ENCODE peak calls at places on chromosomes 4 and X, in ten cellular contexts. One of them, this sample, is unnamed.

GRCh38 chrX:155577682-155578081 is 35.1 kb downstream of the TMLHE start:
- ATAC-seq in GM12878: peak; percentile 89
- ATAC-seq in K562: no peak
- ATAC-seq in activated CD8-positive, alpha-beta T cell treated with anti-CD3 and anti-CD28 coated beads, Interleukin-2, amount 10 ng/mL, durations not matched to agents 7 days and 5 days: peak; percentile 65
- ATAC-seq in T-helper 17 cell: no peak
- ATAC-seq in left cardiac atrium: no peak
- ATAC-seq in gastroesophageal sphincter: no peak
- ATAC-seq in activated T-cell treated with anti-CD3 and anti-CD28 coated beads, Interleukin-2, amount 50 U/mL, for 72 hours: peak; percentile 33
- ATAC-seq in activated naive CD8-positive, alpha-beta T cell treated with anti-CD3 and anti-CD28 coated beads, Interleukin-2, amount 10 ng/mL, durations not matched to agents 7 days and 5 days: peak; percentile 67
- ATAC-seq in stimulated activated naive B cell treated with anti-CD40 and anti-IgM and Interleukin-4, amounts not matched to agents 10 μg/mL and 1 μg/mL and 100 μg/mL, for 72 hours: no peak
- ATAC-seq in this sample: no peak

GRCh38 chr4:80540785-80541469 is 205.4 kb downstream of the CFAP299 start:
- ATAC-seq in GM12878: peak; percentile 95
- ATAC-seq in K562: no peak
- ATAC-seq in activated CD8-positive, alpha-beta T cell treated with anti-CD3 and anti-CD28 coated beads, Interleukin-2, amount 10 ng/mL, durations not matched to agents 7 days and 5 days: no peak
- ATAC-seq in T-helper 17 cell: peak; percentile 76
- ATAC-seq in left cardiac atrium: no peak
- ATAC-seq in gastroesophageal sphincter: no peak
- ATAC-seq in activated T-cell treated with anti-CD3 and anti-CD28 coated beads, Interleukin-2, amount 50 U/mL, for 72 hours: peak; percentile 84
- ATAC-seq in activated naive CD8-positive, alpha-beta T cell treated with anti-CD3 and anti-CD28 coated beads, Interleukin-2, amount 10 ng/mL, durations not matched to agents 7 days and 5 days: peak; percentile 61
- ATAC-seq in stimulated activated naive B cell treated with anti-CD40 and anti-IgM and Interleukin-4, amounts not matched to agents 10 μg/mL and 1 μg/mL and 100 μg/mL, for 72 hours: peak; percentile 97
- ATAC-seq in this sample: peak; percentile 81

GRCh38 chr4:15202481-15202880 is 200.2 kb downstream of the CPEB2 start:
- ATAC-seq in GM12878: no peak
- ATAC-seq in K562: no peak
- ATAC-seq in activated CD8-positive, alpha-beta T cell treated with anti-CD3 and anti-CD28 coated beads, Interleukin-2, amount 10 ng/mL, durations not matched to agents 7 days and 5 days: no peak
- ATAC-seq in T-helper 17 cell: no peak
- ATAC-seq in left cardiac atrium: no peak
- ATAC-seq in gastroesophageal sphincter: no peak
- ATAC-seq in activated T-cell treated with anti-CD3 and anti-CD28 coated beads, Interleukin-2, amount 50 U/mL, for 72 hours: no peak
- ATAC-seq in activated naive CD8-positive, alpha-beta T cell treated with anti-CD3 and anti-CD28 coated beads, Interleukin-2, amount 10 ng/mL, durations not matched to agents 7 days and 5 days: no peak
- ATAC-seq in stimulated activated naive B cell treated with anti-CD40 and anti-IgM and Interleukin-4, amounts not matched to agents 10 μg/mL and 1 μg/mL and 100 μg/mL, for 72 hours: no peak
- ATAC-seq in this sample: no peak

GRCh38 chr4:76984127-76984526 is 34.6 kb downstream of the SEPTIN11 start:
- ATAC-seq in GM12878: peak; percentile 83
- ATAC-seq in K562: peak; percentile 56
- ATAC-seq in activated CD8-positive, alpha-beta T cell treated with anti-CD3 and anti-CD28 coated beads, Interleukin-2, amount 10 ng/mL, durations not matched to agents 7 days and 5 days: peak; percentile 27
- ATAC-seq in T-helper 17 cell: peak; percentile 67
- ATAC-seq in left cardiac atrium: no peak
- ATAC-seq in gastroesophageal sphincter: peak; percentile 17
- ATAC-seq in activated T-cell treated with anti-CD3 and anti-CD28 coated beads, Interleukin-2, amount 50 U/mL, for 72 hours: no peak
- ATAC-seq in activated naive CD8-positive, alpha-beta T cell treated with anti-CD3 and anti-CD28 coated beads, Interleukin-2, amount 10 ng/mL, durations not matched to agents 7 days and 5 days: peak; percentile 62
- ATAC-seq in stimulated activated naive B cell treated with anti-CD40 and anti-IgM and Interleukin-4, amounts not matched to agents 10 μg/mL and 1 μg/mL and 100 μg/mL, for 72 hours: no peak
- ATAC-seq in this sample: no peak

GRCh38 chr4:94575652-94576051 is 123.9 kb downstream of the PDLIM5 start:
- ATAC-seq in GM12878: no peak
- ATAC-seq in K562: no peak
- ATAC-seq in activated CD8-positive, alpha-beta T cell treated with anti-CD3 and anti-CD28 coated beads, Interleukin-2, amount 10 ng/mL, durations not matched to agents 7 days and 5 days: no peak
- ATAC-seq in T-helper 17 cell: no peak
- ATAC-seq in left cardiac atrium: peak; percentile 58
- ATAC-seq in gastroesophageal sphincter: no peak
- ATAC-seq in activated T-cell treated with anti-CD3 and anti-CD28 coated beads, Interleukin-2, amount 50 U/mL, for 72 hours: no peak
- ATAC-seq in activated naive CD8-positive, alpha-beta T cell treated with anti-CD3 and anti-CD28 coated beads, Interleukin-2, amount 10 ng/mL, durations not matched to agents 7 days and 5 days: no peak
- ATAC-seq in stimulated activated naive B cell treated with anti-CD40 and anti-IgM and Interleukin-4, amounts not matched to agents 10 μg/mL and 1 μg/mL and 100 μg/mL, for 72 hours: no peak
- ATAC-seq in this sample: no peak

GRCh38 chr4:180932365-180933001 is 1310.7 kb upstream of the TENM3 start:
- ATAC-seq in GM12878: peak; percentile 29
- ATAC-seq in K562: no peak
- ATAC-seq in activated CD8-positive, alpha-beta T cell treated with anti-CD3 and anti-CD28 coated beads, Interleukin-2, amount 10 ng/mL, durations not matched to agents 7 days and 5 days: no peak
- ATAC-seq in T-helper 17 cell: no peak
- ATAC-seq in left cardiac atrium: no peak
- ATAC-seq in gastroesophageal sphincter: no peak
- ATAC-seq in activated T-cell treated with anti-CD3 and anti-CD28 coated beads, Interleukin-2, amount 50 U/mL, for 72 hours: no peak
- ATAC-seq in activated naive CD8-positive, alpha-beta T cell treated with anti-CD3 and anti-CD28 coated beads, Interleukin-2, amount 10 ng/mL, durations not matched to agents 7 days and 5 days: no peak
- ATAC-seq in stimulated activated naive B cell treated with anti-CD40 and anti-IgM and Interleukin-4, amounts not matched to agents 10 μg/mL and 1 μg/mL and 100 μg/mL, for 72 hours: no peak
- ATAC-seq in this sample: no peak

GRCh38 chr4:78757574-78757973 is 18.6 kb upstream of the BMP2K start:
- ATAC-seq in GM12878: no peak
- ATAC-seq in K562: no peak
- ATAC-seq in activated CD8-positive, alpha-beta T cell treated with anti-CD3 and anti-CD28 coated beads, Interleukin-2, amount 10 ng/mL, durations not matched to agents 7 days and 5 days: no peak
- ATAC-seq in T-helper 17 cell: no peak
- ATAC-seq in left cardiac atrium: no peak
- ATAC-seq in gastroesophageal sphincter: no peak
- ATAC-seq in activated T-cell treated with anti-CD3 and anti-CD28 coated beads, Interleukin-2, amount 50 U/mL, for 72 hours: no peak
- ATAC-seq in activated naive CD8-positive, alpha-beta T cell treated with anti-CD3 and anti-CD28 coated beads, Interleukin-2, amount 10 ng/mL, durations not matched to agents 7 days and 5 days: no peak
- ATAC-seq in stimulated activated naive B cell treated with anti-CD40 and anti-IgM and Interleukin-4, amounts not matched to agents 10 μg/mL and 1 μg/mL and 100 μg/mL, for 72 hours: no peak
- ATAC-seq in this sample: no peak

GRCh38 chrX:35442421-35442820 is 355.7 kb upstream of the MAGEB16 start:
- ATAC-seq in GM12878: no peak
- ATAC-seq in K562: no peak
- ATAC-seq in activated CD8-positive, alpha-beta T cell treated with anti-CD3 and anti-CD28 coated beads, Interleukin-2, amount 10 ng/mL, durations not matched to agents 7 days and 5 days: no peak
- ATAC-seq in T-helper 17 cell: no peak
- ATAC-seq in left cardiac atrium: no peak
- ATAC-seq in gastroesophageal sphincter: no peak
- ATAC-seq in activated T-cell treated with anti-CD3 and anti-CD28 coated beads, Interleukin-2, amount 50 U/mL, for 72 hours: no peak
- ATAC-seq in activated naive CD8-positive, alpha-beta T cell treated with anti-CD3 and anti-CD28 coated beads, Interleukin-2, amount 10 ng/mL, durations not matched to agents 7 days and 5 days: no peak
- ATAC-seq in stimulated activated naive B cell treated with anti-CD40 and anti-IgM and Interleukin-4, amounts not matched to agents 10 μg/mL and 1 μg/mL and 100 μg/mL, for 72 hours: no peak
- ATAC-seq in this sample: no peak

GRCh38 chrX:103442536-103442901 is 66.2 kb downstream of the BEX3 start:
- ATAC-seq in GM12878: no peak
- ATAC-seq in K562: no peak
- ATAC-seq in activated CD8-positive, alpha-beta T cell treated with anti-CD3 and anti-CD28 coated beads, Interleukin-2, amount 10 ng/mL, durations not matched to agents 7 days and 5 days: no peak
- ATAC-seq in T-helper 17 cell: no peak
- ATAC-seq in left cardiac atrium: no peak
- ATAC-seq in gastroesophageal sphincter: no peak
- ATAC-seq in activated T-cell treated with anti-CD3 and anti-CD28 coated beads, Interleukin-2, amount 50 U/mL, for 72 hours: no peak
- ATAC-seq in activated naive CD8-positive, alpha-beta T cell treated with anti-CD3 and anti-CD28 coated beads, Interleukin-2, amount 10 ng/mL, durations not matched to agents 7 days and 5 days: no peak
- ATAC-seq in stimulated activated naive B cell treated with anti-CD40 and anti-IgM and Interleukin-4, amounts not matched to agents 10 μg/mL and 1 μg/mL and 100 μg/mL, for 72 hours: no peak
- ATAC-seq in this sample: no peak

GRCh38 chr4:76105652-76106051 is 31.1 kb downstream of the ART3 start:
- ATAC-seq in GM12878: peak; percentile 40
- ATAC-seq in K562: peak; percentile 84
- ATAC-seq in activated CD8-positive, alpha-beta T cell treated with anti-CD3 and anti-CD28 coated beads, Interleukin-2, amount 10 ng/mL, durations not matched to agents 7 days and 5 days: no peak
- ATAC-seq in T-helper 17 cell: no peak
- ATAC-seq in left cardiac atrium: peak; percentile 47
- ATAC-seq in gastroesophageal sphincter: no peak
- ATAC-seq in activated T-cell treated with anti-CD3 and anti-CD28 coated beads, Interleukin-2, amount 50 U/mL, for 72 hours: no peak
- ATAC-seq in activated naive CD8-positive, alpha-beta T cell treated with anti-CD3 and anti-CD28 coated beads, Interleukin-2, amount 10 ng/mL, durations not matched to agents 7 days and 5 days: no peak
- ATAC-seq in stimulated activated naive B cell treated with anti-CD40 and anti-IgM and Interleukin-4, amounts not matched to agents 10 μg/mL and 1 μg/mL and 100 μg/mL, for 72 hours: no peak
- ATAC-seq in this sample: no peak

GRCh38 chr4:39932776-39933402 is 44.8 kb downstream of the PDS5A start:
- ATAC-seq in GM12878: peak; percentile 77
- ATAC-seq in K562: no peak
- ATAC-seq in activated CD8-positive, alpha-beta T cell treated with anti-CD3 and anti-CD28 coated beads, Interleukin-2, amount 10 ng/mL, durations not matched to agents 7 days and 5 days: peak; percentile 79
- ATAC-seq in T-helper 17 cell: peak; percentile 71
- ATAC-seq in left cardiac atrium: no peak
- ATAC-seq in gastroesophageal sphincter: no peak
- ATAC-seq in activated T-cell treated with anti-CD3 and anti-CD28 coated beads, Interleukin-2, amount 50 U/mL, for 72 hours: peak; percentile 50
- ATAC-seq in activated naive CD8-positive, alpha-beta T cell treated with anti-CD3 and anti-CD28 coated beads, Interleukin-2, amount 10 ng/mL, durations not matched to agents 7 days and 5 days: peak; percentile 70
- ATAC-seq in stimulated activated naive B cell treated with anti-CD40 and anti-IgM and Interleukin-4, amounts not matched to agents 10 μg/mL and 1 μg/mL and 100 μg/mL, for 72 hours: peak; percentile 38
- ATAC-seq in this sample: no peak

GRCh38 chr4:107210450-107211239 is 174.5 kb upstream of the DKK2 start:
- ATAC-seq in GM12878: peak; percentile 54
- ATAC-seq in K562: no peak
- ATAC-seq in activated CD8-positive, alpha-beta T cell treated with anti-CD3 and anti-CD28 coated beads, Interleukin-2, amount 10 ng/mL, durations not matched to agents 7 days and 5 days: no peak
- ATAC-seq in T-helper 17 cell: no peak
- ATAC-seq in left cardiac atrium: peak; percentile 41
- ATAC-seq in gastroesophageal sphincter: no peak
- ATAC-seq in activated T-cell treated with anti-CD3 and anti-CD28 coated beads, Interleukin-2, amount 50 U/mL, for 72 hours: no peak
- ATAC-seq in activated naive CD8-positive, alpha-beta T cell treated with anti-CD3 and anti-CD28 coated beads, Interleukin-2, amount 10 ng/mL, durations not matched to agents 7 days and 5 days: no peak
- ATAC-seq in stimulated activated naive B cell treated with anti-CD40 and anti-IgM and Interleukin-4, amounts not matched to agents 10 μg/mL and 1 μg/mL and 100 μg/mL, for 72 hours: no peak
- ATAC-seq in this sample: no peak

GRCh38 chrX:123169247-123169901 is 14.7 kb upstream of the GRIA3 start:
- ATAC-seq in GM12878: peak; percentile 67
- ATAC-seq in K562: no peak
- ATAC-seq in activated CD8-positive, alpha-beta T cell treated with anti-CD3 and anti-CD28 coated beads, Interleukin-2, amount 10 ng/mL, durations not matched to agents 7 days and 5 days: no peak
- ATAC-seq in T-helper 17 cell: no peak
- ATAC-seq in left cardiac atrium: no peak
- ATAC-seq in gastroesophageal sphincter: no peak
- ATAC-seq in activated T-cell treated with anti-CD3 and anti-CD28 coated beads, Interleukin-2, amount 50 U/mL, for 72 hours: no peak
- ATAC-seq in activated naive CD8-positive, alpha-beta T cell treated with anti-CD3 and anti-CD28 coated beads, Interleukin-2, amount 10 ng/mL, durations not matched to agents 7 days and 5 days: no peak
- ATAC-seq in stimulated activated naive B cell treated with anti-CD40 and anti-IgM and Interleukin-4, amounts not matched to agents 10 μg/mL and 1 μg/mL and 100 μg/mL, for 72 hours: no peak
- ATAC-seq in this sample: no peak

GRCh38 chrX:109040057-109040456 is 303.7 kb upstream of the IRS4 start:
- ATAC-seq in GM12878: no peak
- ATAC-seq in K562: no peak
- ATAC-seq in activated CD8-positive, alpha-beta T cell treated with anti-CD3 and anti-CD28 coated beads, Interleukin-2, amount 10 ng/mL, durations not matched to agents 7 days and 5 days: no peak
- ATAC-seq in T-helper 17 cell: no peak
- ATAC-seq in left cardiac atrium: no peak
- ATAC-seq in gastroesophageal sphincter: no peak
- ATAC-seq in activated T-cell treated with anti-CD3 and anti-CD28 coated beads, Interleukin-2, amount 50 U/mL, for 72 hours: no peak
- ATAC-seq in activated naive CD8-positive, alpha-beta T cell treated with anti-CD3 and anti-CD28 coated beads, Interleukin-2, amount 10 ng/mL, durations not matched to agents 7 days and 5 days: no peak
- ATAC-seq in stimulated activated naive B cell treated with anti-CD40 and anti-IgM and Interleukin-4, amounts not matched to agents 10 μg/mL and 1 μg/mL and 100 μg/mL, for 72 hours: no peak
- ATAC-seq in this sample: no peak

GRCh38 chr4:89928867-89929266 is 34.2 kb downstream of the MMRN1 start:
- ATAC-seq in GM12878: peak; percentile 74
- ATAC-seq in K562: no peak
- ATAC-seq in activated CD8-positive, alpha-beta T cell treated with anti-CD3 and anti-CD28 coated beads, Interleukin-2, amount 10 ng/mL, durations not matched to agents 7 days and 5 days: no peak
- ATAC-seq in T-helper 17 cell: no peak
- ATAC-seq in left cardiac atrium: no peak
- ATAC-seq in gastroesophageal sphincter: no peak
- ATAC-seq in activated T-cell treated with anti-CD3 and anti-CD28 coated beads, Interleukin-2, amount 50 U/mL, for 72 hours: no peak
- ATAC-seq in activated naive CD8-positive, alpha-beta T cell treated with anti-CD3 and anti-CD28 coated beads, Interleukin-2, amount 10 ng/mL, durations not matched to agents 7 days and 5 days: no peak
- ATAC-seq in stimulated activated naive B cell treated with anti-CD40 and anti-IgM and Interleukin-4, amounts not matched to agents 10 μg/mL and 1 μg/mL and 100 μg/mL, for 72 hours: no peak
- ATAC-seq in this sample: no peak

GRCh38 chrX:1430451-1430850 is 22.3 kb downstream of the ASMTL start:
- ATAC-seq in GM12878: peak; percentile 15
- ATAC-seq in K562: no peak
- ATAC-seq in activated CD8-positive, alpha-beta T cell treated with anti-CD3 and anti-CD28 coated beads, Interleukin-2, amount 10 ng/mL, durations not matched to agents 7 days and 5 days: peak; percentile 24
- ATAC-seq in T-helper 17 cell: no peak
- ATAC-seq in left cardiac atrium: no peak
- ATAC-seq in gastroesophageal sphincter: no peak
- ATAC-seq in activated T-cell treated with anti-CD3 and anti-CD28 coated beads, Interleukin-2, amount 50 U/mL, for 72 hours: peak; percentile 56
- ATAC-seq in activated naive CD8-positive, alpha-beta T cell treated with anti-CD3 and anti-CD28 coated beads, Interleukin-2, amount 10 ng/mL, durations not matched to agents 7 days and 5 days: no peak
- ATAC-seq in stimulated activated naive B cell treated with anti-CD40 and anti-IgM and Interleukin-4, amounts not matched to agents 10 μg/mL and 1 μg/mL and 100 μg/mL, for 72 hours: peak; percentile 60
- ATAC-seq in this sample: no peak

GRCh38 chr4:127771535-127772275 is 10.4 kb upstream of the HSPA4L start:
- ATAC-seq in GM12878: peak; percentile 60
- ATAC-seq in K562: no peak
- ATAC-seq in activated CD8-positive, alpha-beta T cell treated with anti-CD3 and anti-CD28 coated beads, Interleukin-2, amount 10 ng/mL, durations not matched to agents 7 days and 5 days: no peak
- ATAC-seq in T-helper 17 cell: no peak
- ATAC-seq in left cardiac atrium: no peak
- ATAC-seq in gastroesophageal sphincter: no peak
- ATAC-seq in activated T-cell treated with anti-CD3 and anti-CD28 coated beads, Interleukin-2, amount 50 U/mL, for 72 hours: no peak
- ATAC-seq in activated naive CD8-positive, alpha-beta T cell treated with anti-CD3 and anti-CD28 coated beads, Interleukin-2, amount 10 ng/mL, durations not matched to agents 7 days and 5 days: no peak
- ATAC-seq in stimulated activated naive B cell treated with anti-CD40 and anti-IgM and Interleukin-4, amounts not matched to agents 10 μg/mL and 1 μg/mL and 100 μg/mL, for 72 hours: no peak
- ATAC-seq in this sample: no peak

GRCh38 chr4:19026281-19026680 is 1004.7 kb upstream of the LCORL start:
- ATAC-seq in GM12878: no peak
- ATAC-seq in K562: no peak
- ATAC-seq in activated CD8-positive, alpha-beta T cell treated with anti-CD3 and anti-CD28 coated beads, Interleukin-2, amount 10 ng/mL, durations not matched to agents 7 days and 5 days: no peak
- ATAC-seq in T-helper 17 cell: no peak
- ATAC-seq in left cardiac atrium: no peak
- ATAC-seq in gastroesophageal sphincter: no peak
- ATAC-seq in activated T-cell treated with anti-CD3 and anti-CD28 coated beads, Interleukin-2, amount 50 U/mL, for 72 hours: no peak
- ATAC-seq in activated naive CD8-positive, alpha-beta T cell treated with anti-CD3 and anti-CD28 coated beads, Interleukin-2, amount 10 ng/mL, durations not matched to agents 7 days and 5 days: no peak
- ATAC-seq in stimulated activated naive B cell treated with anti-CD40 and anti-IgM and Interleukin-4, amounts not matched to agents 10 μg/mL and 1 μg/mL and 100 μg/mL, for 72 hours: no peak
- ATAC-seq in this sample: no peak

GRCh38 chrX:51860679-51861078 is 32.7 kb upstream of the MAGED1 start:
- ATAC-seq in GM12878: peak; percentile 59
- ATAC-seq in K562: peak; percentile 74
- ATAC-seq in activated CD8-positive, alpha-beta T cell treated with anti-CD3 and anti-CD28 coated beads, Interleukin-2, amount 10 ng/mL, durations not matched to agents 7 days and 5 days: no peak
- ATAC-seq in T-helper 17 cell: no peak
- ATAC-seq in left cardiac atrium: peak; percentile 47
- ATAC-seq in gastroesophageal sphincter: no peak
- ATAC-seq in activated T-cell treated with anti-CD3 and anti-CD28 coated beads, Interleukin-2, amount 50 U/mL, for 72 hours: no peak
- ATAC-seq in activated naive CD8-positive, alpha-beta T cell treated with anti-CD3 and anti-CD28 coated beads, Interleukin-2, amount 10 ng/mL, durations not matched to agents 7 days and 5 days: no peak
- ATAC-seq in stimulated activated naive B cell treated with anti-CD40 and anti-IgM and Interleukin-4, amounts not matched to agents 10 μg/mL and 1 μg/mL and 100 μg/mL, for 72 hours: no peak
- ATAC-seq in this sample: no peak

GRCh38 chr4:114378306-114378903 is 220.2 kb upstream of the UGT8 start:
- ATAC-seq in GM12878: peak; percentile 26
- ATAC-seq in K562: no peak
- ATAC-seq in activated CD8-positive, alpha-beta T cell treated with anti-CD3 and anti-CD28 coated beads, Interleukin-2, amount 10 ng/mL, durations not matched to agents 7 days and 5 days: no peak
- ATAC-seq in T-helper 17 cell: no peak
- ATAC-seq in left cardiac atrium: no peak
- ATAC-seq in gastroesophageal sphincter: no peak
- ATAC-seq in activated T-cell treated with anti-CD3 and anti-CD28 coated beads, Interleukin-2, amount 50 U/mL, for 72 hours: no peak
- ATAC-seq in activated naive CD8-positive, alpha-beta T cell treated with anti-CD3 and anti-CD28 coated beads, Interleukin-2, amount 10 ng/mL, durations not matched to agents 7 days and 5 days: no peak
- ATAC-seq in stimulated activated naive B cell treated with anti-CD40 and anti-IgM and Interleukin-4, amounts not matched to agents 10 μg/mL and 1 μg/mL and 100 μg/mL, for 72 hours: no peak
- ATAC-seq in this sample: no peak

GRCh38 chr4:5827108-5828004 is 65.5 kb downstream of the CRMP1 start:
- ATAC-seq in GM12878: no peak
- ATAC-seq in K562: no peak
- ATAC-seq in activated CD8-positive, alpha-beta T cell treated with anti-CD3 and anti-CD28 coated beads, Interleukin-2, amount 10 ng/mL, durations not matched to agents 7 days and 5 days: no peak
- ATAC-seq in T-helper 17 cell: no peak
- ATAC-seq in left cardiac atrium: peak; percentile 61
- ATAC-seq in gastroesophageal sphincter: no peak
- ATAC-seq in activated T-cell treated with anti-CD3 and anti-CD28 coated beads, Interleukin-2, amount 50 U/mL, for 72 hours: no peak
- ATAC-seq in activated naive CD8-positive, alpha-beta T cell treated with anti-CD3 and anti-CD28 coated beads, Interleukin-2, amount 10 ng/mL, durations not matched to agents 7 days and 5 days: no peak
- ATAC-seq in stimulated activated naive B cell treated with anti-CD40 and anti-IgM and Interleukin-4, amounts not matched to agents 10 μg/mL and 1 μg/mL and 100 μg/mL, for 72 hours: no peak
- ATAC-seq in this sample: no peak

GRCh38 chr4:171929477-171929876 is 116.3 kb downstream of the GALNTL6 start:
- ATAC-seq in GM12878: no peak
- ATAC-seq in K562: no peak
- ATAC-seq in activated CD8-positive, alpha-beta T cell treated with anti-CD3 and anti-CD28 coated beads, Interleukin-2, amount 10 ng/mL, durations not matched to agents 7 days and 5 days: no peak
- ATAC-seq in T-helper 17 cell: no peak
- ATAC-seq in left cardiac atrium: no peak
- ATAC-seq in gastroesophageal sphincter: peak; percentile 16
- ATAC-seq in activated T-cell treated with anti-CD3 and anti-CD28 coated beads, Interleukin-2, amount 50 U/mL, for 72 hours: no peak
- ATAC-seq in activated naive CD8-positive, alpha-beta T cell treated with anti-CD3 and anti-CD28 coated beads, Interleukin-2, amount 10 ng/mL, durations not matched to agents 7 days and 5 days: no peak
- ATAC-seq in stimulated activated naive B cell treated with anti-CD40 and anti-IgM and Interleukin-4, amounts not matched to agents 10 μg/mL and 1 μg/mL and 100 μg/mL, for 72 hours: no peak
- ATAC-seq in this sample: no peak

GRCh38 chrX:151723156-151723760 is 7.4 kb downstream of the FATE1 start:
- ATAC-seq in GM12878: no peak
- ATAC-seq in K562: no peak
- ATAC-seq in activated CD8-positive, alpha-beta T cell treated with anti-CD3 and anti-CD28 coated beads, Interleukin-2, amount 10 ng/mL, durations not matched to agents 7 days and 5 days: no peak
- ATAC-seq in T-helper 17 cell: no peak
- ATAC-seq in left cardiac atrium: no peak
- ATAC-seq in gastroesophageal sphincter: peak; percentile 22
- ATAC-seq in activated T-cell treated with anti-CD3 and anti-CD28 coated beads, Interleukin-2, amount 50 U/mL, for 72 hours: no peak
- ATAC-seq in activated naive CD8-positive, alpha-beta T cell treated with anti-CD3 and anti-CD28 coated beads, Interleukin-2, amount 10 ng/mL, durations not matched to agents 7 days and 5 days: no peak
- ATAC-seq in stimulated activated naive B cell treated with anti-CD40 and anti-IgM and Interleukin-4, amounts not matched to agents 10 μg/mL and 1 μg/mL and 100 μg/mL, for 72 hours: no peak
- ATAC-seq in this sample: no peak

GRCh38 chrX:5958523-5958922 is 270.1 kb downstream of the NLGN4X start:
- ATAC-seq in GM12878: no peak
- ATAC-seq in K562: no peak
- ATAC-seq in activated CD8-positive, alpha-beta T cell treated with anti-CD3 and anti-CD28 coated beads, Interleukin-2, amount 10 ng/mL, durations not matched to agents 7 days and 5 days: no peak
- ATAC-seq in T-helper 17 cell: no peak
- ATAC-seq in left cardiac atrium: no peak
- ATAC-seq in gastroesophageal sphincter: no peak
- ATAC-seq in activated T-cell treated with anti-CD3 and anti-CD28 coated beads, Interleukin-2, amount 50 U/mL, for 72 hours: no peak
- ATAC-seq in activated naive CD8-positive, alpha-beta T cell treated with anti-CD3 and anti-CD28 coated beads, Interleukin-2, amount 10 ng/mL, durations not matched to agents 7 days and 5 days: no peak
- ATAC-seq in stimulated activated naive B cell treated with anti-CD40 and anti-IgM and Interleukin-4, amounts not matched to agents 10 μg/mL and 1 μg/mL and 100 μg/mL, for 72 hours: no peak
- ATAC-seq in this sample: no peak

GRCh38 chrX:10524578-10524977 is 95.8 kb downstream of the MID1 start:
- ATAC-seq in GM12878: no peak
- ATAC-seq in K562: no peak
- ATAC-seq in activated CD8-positive, alpha-beta T cell treated with anti-CD3 and anti-CD28 coated beads, Interleukin-2, amount 10 ng/mL, durations not matched to agents 7 days and 5 days: no peak
- ATAC-seq in T-helper 17 cell: no peak
- ATAC-seq in left cardiac atrium: peak; percentile 67
- ATAC-seq in gastroesophageal sphincter: peak; percentile 34
- ATAC-seq in activated T-cell treated with anti-CD3 and anti-CD28 coated beads, Interleukin-2, amount 50 U/mL, for 72 hours: no peak
- ATAC-seq in activated naive CD8-positive, alpha-beta T cell treated with anti-CD3 and anti-CD28 coated beads, Interleukin-2, amount 10 ng/mL, durations not matched to agents 7 days and 5 days: no peak
- ATAC-seq in stimulated activated naive B cell treated with anti-CD40 and anti-IgM and Interleukin-4, amounts not matched to agents 10 μg/mL and 1 μg/mL and 100 μg/mL, for 72 hours: no peak
- ATAC-seq in this sample: no peak

GRCh38 chrX:64842492-64842891 is 133.8 kb downstream of the ZC4H2 start:
- ATAC-seq in GM12878: no peak
- ATAC-seq in K562: no peak
- ATAC-seq in activated CD8-positive, alpha-beta T cell treated with anti-CD3 and anti-CD28 coated beads, Interleukin-2, amount 10 ng/mL, durations not matched to agents 7 days and 5 days: peak; percentile 75
- ATAC-seq in T-helper 17 cell: no peak
- ATAC-seq in left cardiac atrium: peak; percentile 12
- ATAC-seq in gastroesophageal sphincter: no peak
- ATAC-seq in activated T-cell treated with anti-CD3 and anti-CD28 coated beads, Interleukin-2, amount 50 U/mL, for 72 hours: peak; percentile 66
- ATAC-seq in activated naive CD8-positive, alpha-beta T cell treated with anti-CD3 and anti-CD28 coated beads, Interleukin-2, amount 10 ng/mL, durations not matched to agents 7 days and 5 days: peak; percentile 87
- ATAC-seq in stimulated activated naive B cell treated with anti-CD40 and anti-IgM and Interleukin-4, amounts not matched to agents 10 μg/mL and 1 μg/mL and 100 μg/mL, for 72 hours: peak; percentile 93
- ATAC-seq in this sample: peak; percentile 89

GRCh38 chr4:129545599-129546278 is 449.8 kb downstream of the C4orf33 start:
- ATAC-seq in GM12878: no peak
- ATAC-seq in K562: no peak
- ATAC-seq in activated CD8-positive, alpha-beta T cell treated with anti-CD3 and anti-CD28 coated beads, Interleukin-2, amount 10 ng/mL, durations not matched to agents 7 days and 5 days: no peak
- ATAC-seq in T-helper 17 cell: no peak
- ATAC-seq in left cardiac atrium: peak; percentile 91
- ATAC-seq in gastroesophageal sphincter: peak; percentile 89
- ATAC-seq in activated T-cell treated with anti-CD3 and anti-CD28 coated beads, Interleukin-2, amount 50 U/mL, for 72 hours: no peak
- ATAC-seq in activated naive CD8-positive, alpha-beta T cell treated with anti-CD3 and anti-CD28 coated beads, Interleukin-2, amount 10 ng/mL, durations not matched to agents 7 days and 5 days: no peak
- ATAC-seq in stimulated activated naive B cell treated with anti-CD40 and anti-IgM and Interleukin-4, amounts not matched to agents 10 μg/mL and 1 μg/mL and 100 μg/mL, for 72 hours: no peak
- ATAC-seq in this sample: no peak

GRCh38 chr4:182255421-182256190 is 12.4 kb downstream of the TENM3 start:
- ATAC-seq in GM12878: no peak
- ATAC-seq in K562: no peak
- ATAC-seq in activated CD8-positive, alpha-beta T cell treated with anti-CD3 and anti-CD28 coated beads, Interleukin-2, amount 10 ng/mL, durations not matched to agents 7 days and 5 days: no peak
- ATAC-seq in T-helper 17 cell: no peak
- ATAC-seq in left cardiac atrium: no peak
- ATAC-seq in gastroesophageal sphincter: no peak
- ATAC-seq in activated T-cell treated with anti-CD3 and anti-CD28 coated beads, Interleukin-2, amount 50 U/mL, for 72 hours: no peak
- ATAC-seq in activated naive CD8-positive, alpha-beta T cell treated with anti-CD3 and anti-CD28 coated beads, Interleukin-2, amount 10 ng/mL, durations not matched to agents 7 days and 5 days: no peak
- ATAC-seq in stimulated activated naive B cell treated with anti-CD40 and anti-IgM and Interleukin-4, amounts not matched to agents 10 μg/mL and 1 μg/mL and 100 μg/mL, for 72 hours: no peak
- ATAC-seq in this sample: no peak

This sample was measured in stimulated activated memory B cell treated with anti-CD40 and anti-IgM and Interleukin-4, amounts not matched to agents 10 μg/mL and 1 μg/mL and 100 μg/mL, for 72 hours.